ENCODE peak calls at places on chromosomes 7 and 10, in ten cellular contexts. X is GM06990, G is SK-N-SH, V is retinal pigment epithelial cell, J is brain microvascular endothelial cell, K is nephron progenitor cell, C is HFFc6, T is RWPE1, O is AG10803, S is left lung. R is an unnamed sample.

GRCh38 chr10:89684604-89685003 is 16.8 kb upstream of the KIF20B start:
- DNase-seq in O (peak), G (no peak), C (peak), S (no peak), X (no peak), K (no peak), J (peak), T (no peak), V (no peak), R (no peak)

GRCh38 chr10:7475046-7475860 is 64.4 kb upstream of the SFMBT2 start:
- DNase-seq in K (peak), X (no peak), G (peak), V (no peak), O (no peak), C (no peak), T (no peak), S (no peak), J (no peak), R (no peak)

GRCh38 chr10:118173326-118173725 is 126.6 kb upstream of the RAB11FIP2 start:
- DNase-seq in K (no peak), S (no peak), V (no peak), O (peak), X (no peak), J (no peak), G (no peak), T (no peak), C (no peak), R (no peak)

GRCh38 chr10:6563720-6564119 is 16.4 kb downstream of the PRKCQ start:
- DNase-seq in K (no peak), C (no peak), G (no peak), X (no peak), J (no peak), V (no peak), S (no peak), O (no peak), T (no peak), R (no peak)

GRCh38 chr7:33459340-33459751 is 330.0 kb downstream of the BBS9 start:
- DNase-seq in G (peak), X (no peak), V (no peak), T (peak), S (no peak), C (peak), J (peak), K (peak), O (peak), R (peak)

GRCh38 chr7:68707958-68708357 is 890.3 kb upstream of the AUTS2 start:
- DNase-seq in C (no peak), V (no peak), T (no peak), X (no peak), O (no peak), J (no peak), G (no peak), S (no peak), K (no peak), R (no peak)

GRCh38 chr7:142571581-142571980 is 177.7 kb upstream of the PRSS1 start:
- DNase-seq in J (no peak), X (no peak), S (no peak), V (no peak), C (no peak), T (no peak), G (no peak), O (no peak), K (no peak), R (no peak)

GRCh38 chr7:70743531-70743930 is 388.4 kb upstream of the GALNT17 start:
- DNase-seq in K (no peak), G (no peak), C (no peak), T (no peak), V (no peak), S (no peak), J (no peak), X (no peak), O (no peak), R (no peak)

GRCh38 chr7:2108501-2109250 is 124.1 kb downstream of the MAD1L1 start:
- DNase-seq in S (no peak), K (peak), V (no peak), J (no peak), C (no peak), O (no peak), T (no peak), G (peak), X (no peak), R (no peak)
- TF ChIP-seq CTCF in S (no peak), K (no peak), V (no peak), J (peak), C (no peak), O (no peak), T (no peak), G (no peak), X (no peak), R (no peak)

DNA sequence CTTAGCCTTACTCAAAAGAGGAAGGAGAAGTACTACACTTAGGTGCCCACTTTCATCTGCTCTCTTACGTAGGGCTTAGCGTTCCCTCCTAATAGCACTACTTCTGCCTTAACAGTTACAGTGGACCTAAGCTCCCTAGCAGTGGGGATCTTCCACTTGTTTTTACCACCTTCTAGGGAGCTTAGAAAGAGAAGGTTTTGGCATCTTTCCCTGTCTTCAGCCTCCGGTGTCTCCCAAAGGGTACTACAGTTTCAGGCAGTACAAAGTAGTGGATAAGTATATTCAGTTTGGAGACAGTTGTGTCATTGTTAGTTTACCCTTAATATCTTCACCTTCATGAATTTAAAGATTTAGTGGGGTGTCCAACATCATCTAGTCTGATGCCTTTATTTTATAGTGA is 14.6 kb downstream of the CHRM2 start:
- DNase-seq in G (no peak), T (no peak), O (no peak), C (no peak), K (no peak), J (no peak), S (no peak), V (no peak), X (no peak), R (no peak)
- TF ChIP-seq CTCF in G (no peak), T (no peak), O (no peak), C (no peak), K (no peak), J (peak), S (no peak), V (peak), X (no peak), R (no peak)

DNA sequence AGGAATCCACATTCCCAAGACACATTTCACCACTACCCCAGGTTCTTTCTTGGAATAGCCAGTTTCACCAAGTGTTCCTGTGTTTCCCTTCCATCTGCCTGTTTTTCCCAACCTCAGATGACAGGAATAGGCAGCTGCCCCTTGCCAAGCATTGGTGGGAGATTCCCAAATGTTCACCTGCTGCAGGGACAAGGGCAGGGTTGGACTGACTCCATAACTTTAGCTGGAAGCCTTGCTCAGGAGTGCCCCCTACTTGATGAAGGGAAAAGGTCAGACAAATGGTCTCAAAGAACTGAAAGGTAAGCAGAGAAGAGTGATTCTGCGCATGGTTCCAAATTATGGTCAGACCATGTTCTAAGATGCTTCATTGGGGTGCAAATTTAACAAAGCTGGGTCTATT is 45.1 kb upstream of the LYZL1 start:
- DNase-seq in O (no peak), K (no peak), C (no peak), V (no peak), J (no peak), X (no peak), S (no peak), T (no peak), G (no peak), R (no peak)
- TF ChIP-seq CTCF in O (peak), K (no peak), C (peak), V (peak), J (peak), X (peak), S (no peak), T (no peak), G (peak), R (peak)

DNA sequence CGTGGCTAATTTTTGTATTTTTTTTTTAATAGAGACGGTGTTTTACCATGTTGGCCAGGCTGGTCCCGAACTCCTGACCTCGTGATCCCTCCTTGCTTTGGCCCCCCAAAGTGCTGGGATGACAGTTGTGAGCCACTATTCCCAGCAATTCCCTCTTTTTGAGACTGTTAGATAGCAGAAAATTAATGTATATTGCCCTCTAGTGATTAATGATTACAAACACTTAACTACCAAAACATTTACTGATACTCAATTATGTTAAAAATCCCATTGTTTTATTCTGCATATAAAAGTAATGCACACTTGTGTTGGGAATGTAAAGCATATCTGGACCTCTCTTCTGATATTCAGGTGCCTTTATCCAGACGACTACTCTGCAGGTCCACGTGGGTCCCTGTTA is 41.2 kb upstream of the COBL start:
- DNase-seq in V (no peak), X (no peak), T (no peak), K (no peak), J (no peak), G (no peak), S (no peak), C (no peak), O (no peak), R (no peak)
- TF ChIP-seq CTCF in V (no peak), X (no peak), T (no peak), K (no peak), J (no peak), G (no peak), S (no peak), C (no peak), O (no peak), R (no peak)

GRCh38 chr10:110358869-110359629 is 54.3 kb upstream of the SMNDC1 start:
- DNase-seq in J (no peak), C (peak), V (no peak), K (no peak), T (peak), O (peak), S (no peak), X (no peak), G (no peak), R (peak)
- TF ChIP-seq CTCF in J (no peak), C (no peak), V (peak), K (no peak), T (peak), O (peak), S (no peak), X (no peak), G (no peak), R (no peak)

GRCh38 chr7:145902123-145902522 is 214.5 kb upstream of the CNTNAP2 start:
- DNase-seq in G (no peak), O (no peak), J (no peak), S (no peak), V (no peak), C (no peak), T (no peak), X (no peak), K (no peak), R (no peak)
- TF ChIP-seq CTCF in G (no peak), O (no peak), J (no peak), S (no peak), V (no peak), C (no peak), T (no peak), X (no peak), K (no peak), R (no peak)

DNA sequence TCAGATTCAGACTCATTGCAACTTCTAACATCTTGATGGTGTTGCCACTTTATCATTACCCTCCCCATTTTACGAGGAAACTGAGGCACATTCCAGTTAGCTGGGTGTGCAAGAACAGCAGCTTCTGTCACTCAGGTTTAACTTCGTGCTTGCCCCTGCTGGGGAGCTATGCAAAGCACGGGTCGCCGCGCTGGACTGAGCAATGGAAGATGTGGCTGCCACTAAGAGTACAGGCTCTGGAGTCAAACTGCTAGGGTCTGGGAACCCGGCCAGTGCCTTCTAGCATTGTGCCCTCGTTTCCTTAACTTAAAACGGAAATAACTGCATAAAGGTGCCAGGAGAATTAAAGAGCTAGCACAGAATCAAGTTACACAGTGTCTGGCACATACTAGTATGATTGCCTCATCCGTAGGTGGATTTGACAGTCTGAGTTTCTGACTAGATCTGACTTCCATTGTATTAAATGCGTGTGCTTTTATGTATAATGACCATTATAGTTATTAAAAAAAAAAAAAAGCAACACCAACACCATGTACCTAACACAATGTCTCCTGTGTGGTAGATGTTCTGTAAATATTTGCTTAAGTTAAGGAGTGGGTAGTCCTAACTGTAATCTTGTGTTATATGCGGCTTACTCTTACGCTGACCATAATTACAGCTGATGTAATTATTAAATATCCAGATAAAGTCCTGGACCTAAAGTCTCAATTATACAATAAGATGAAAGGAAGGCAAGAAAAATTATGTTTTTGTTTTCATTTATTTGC is 842 bp downstream of the ZNF22 start:
- DNase-seq in V (peak), X (no peak), G (peak), C (peak), T (peak), S (peak), K (no peak), J (peak), O (peak), R (peak)
- TF ChIP-seq CTCF in V (peak), X (peak), G (peak), C (peak), T (no peak), S (peak), K (no peak), J (peak), O (peak), R (no peak)

DNA sequence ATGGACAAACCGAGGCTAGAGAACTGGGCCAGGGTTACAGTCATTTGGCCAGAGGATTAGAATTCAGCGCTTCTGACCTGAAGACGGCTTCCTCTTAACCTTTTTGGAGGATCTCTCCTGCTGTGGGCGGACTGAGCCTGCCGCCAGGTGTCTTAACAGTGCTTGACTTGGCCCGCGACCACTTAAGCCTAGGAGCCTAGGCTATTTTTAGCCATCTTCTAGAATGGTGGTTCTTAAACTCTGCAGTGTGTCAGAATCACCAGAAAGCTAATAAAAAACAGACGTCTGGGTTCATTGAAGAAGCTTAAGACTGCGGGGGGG is 722 bp downstream of the MDH2 start:
- DNase-seq in S (no peak), G (peak), K (no peak), J (no peak), X (no peak), T (peak), V (no peak), C (no peak), O (no peak), R (no peak)
- TF ChIP-seq CTCF in S (no peak), G (peak), K (no peak), J (peak), X (peak), T (no peak), V (peak), C (peak), O (peak), R (no peak)

DNA sequence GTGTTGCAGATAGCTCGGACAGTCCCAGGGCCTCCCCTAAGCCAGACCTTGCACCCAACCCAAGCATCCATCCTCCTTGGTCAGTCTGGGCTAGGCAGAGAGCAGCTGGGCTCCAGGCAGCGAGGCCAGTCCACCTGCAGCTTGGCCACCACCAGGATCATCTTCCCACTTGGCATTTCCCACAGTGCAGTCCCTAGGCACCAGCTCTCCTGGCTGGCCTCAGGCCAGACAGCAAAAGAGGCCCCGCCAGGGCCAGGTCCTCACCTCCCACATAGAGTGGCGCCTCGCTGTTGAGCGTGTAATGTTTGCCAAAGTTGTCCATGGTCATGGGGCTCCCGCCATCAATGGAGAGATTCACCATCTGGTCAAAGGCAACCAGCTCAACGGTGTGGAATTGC is 171.7 kb downstream of the LCOR start:
- DNase-seq in G (no peak), O (no peak), J (no peak), X (no peak), V (no peak), T (no peak), K (no peak), S (no peak), C (no peak), R (no peak)
- TF ChIP-seq CTCF in G (no peak), O (no peak), J (no peak), X (no peak), V (no peak), T (no peak), K (no peak), S (no peak), C (no peak), R (no peak)

GRCh38 chr10:82150123-82150900 is 275.3 kb downstream of the NRG3 start:
- DNase-seq in S (peak), V (peak), T (no peak), X (no peak), G (peak), C (no peak), J (no peak), K (peak), O (no peak), R (no peak)
- TF ChIP-seq CTCF in S (no peak), V (peak), T (no peak), X (peak), G (peak), C (no peak), J (no peak), K (peak), O (no peak), R (no peak)